ENCODE peak calls at places on chromosomes 16 and 17, in six cellular contexts. One of them, this sample, is unnamed. For H3K36me3, the result is how much of the 10 kb centered on the place peaks cover.

GRCh38 chr17:181213-182163 is at the start of gene DOC2B:
- DNase-seq in BE2C: peak
- DNase-seq in ascending aorta: no peak
- DNase-seq in uterus: no peak
- DNase-seq in stomach: peak
- DNase-seq in HCT116: peak
- DNase-seq in this sample: peak

GRCh38 chr16:35564889-35565288 is 2105.5 kb downstream of the TP53TG3F start:
- DNase-seq in ascending aorta: no peak
- DNase-seq in BE2C: no peak
- DNase-seq in stomach: no peak
- DNase-seq in HCT116: no peak
- DNase-seq in uterus: no peak
- DNase-seq in this sample: no peak

GRCh38 chr16:3182608-3183444 is 5.2 kb upstream of the OR1F1 start:
- DNase-seq in uterus: no peak
- DNase-seq in HCT116: no peak
- DNase-seq in BE2C: peak
- DNase-seq in stomach: peak
- DNase-seq in ascending aorta: no peak
- DNase-seq in this sample: no peak

GRCh38 chr17:2051388-2052237 is 3.3 kb upstream of the HIC1 start:
- DNase-seq in HCT116: no peak
- DNase-seq in uterus: no peak
- DNase-seq in ascending aorta: no peak
- DNase-seq in stomach: no peak
- DNase-seq in BE2C: no peak
- DNase-seq in this sample: no peak

GRCh38 chr16:4570086-4570485 is 13.9 kb downstream of the C16orf96 start:
- DNase-seq in stomach: no peak
- DNase-seq in uterus: no peak
- DNase-seq in HCT116: no peak
- DNase-seq in ascending aorta: no peak
- DNase-seq in BE2C: no peak
- DNase-seq in this sample: no peak

GRCh38 chr17:81731271-81731670 is 19.2 kb downstream of the SLC25A10 start:
- DNase-seq in BE2C: no peak
- DNase-seq in uterus: no peak
- DNase-seq in HCT116: no peak
- DNase-seq in stomach: no peak
- DNase-seq in ascending aorta: no peak
- DNase-seq in this sample: no peak

GRCh38 chr16:58010886-58011285 is 9.7 kb downstream of the USB1 start:
- DNase-seq in HCT116: no peak
- DNase-seq in ascending aorta: no peak
- DNase-seq in BE2C: no peak
- DNase-seq in stomach: no peak
- DNase-seq in uterus: no peak
- DNase-seq in this sample: no peak

GRCh38 chr17:66885417-66885816 is 50.5 kb downstream of the CACNG5 start:
- DNase-seq in uterus: no peak
- DNase-seq in stomach: no peak
- DNase-seq in HCT116: no peak
- DNase-seq in ascending aorta: no peak
- DNase-seq in BE2C: no peak
- DNase-seq in this sample: no peak

GRCh38 chr16:1491327-1491726 is 1.8 kb upstream of the TELO2 start:
- DNase-seq in ascending aorta: no peak
- DNase-seq in HCT116: no peak
- DNase-seq in uterus: no peak
- DNase-seq in BE2C: no peak
- DNase-seq in stomach: no peak
- DNase-seq in this sample: no peak

GRCh38 chr16:29943846-29944669 is 17.8 kb upstream of the TMEM219 start:
- DNase-seq in HCT116: peak
- DNase-seq in stomach: peak
- DNase-seq in BE2C: no peak
- DNase-seq in uterus: peak
- DNase-seq in ascending aorta: no peak
- DNase-seq in this sample: peak

GRCh38 chr16:3242709-3243108 is 7.8 kb upstream of the ZNF200 start:
- DNase-seq in stomach: no peak
- DNase-seq in uterus: no peak
- DNase-seq in HCT116: no peak
- DNase-seq in BE2C: no peak
- DNase-seq in ascending aorta: no peak
- DNase-seq in this sample: no peak

GRCh38 chr16:57531253-57531575 is 5.2 kb downstream of the CCDC102A start:
- DNase-seq in stomach: no peak
- DNase-seq in BE2C: no peak
- DNase-seq in ascending aorta: no peak
- DNase-seq in HCT116: no peak
- DNase-seq in uterus: peak
- DNase-seq in this sample: peak

GRCh38 chr17:81428121-81428515 is 32.9 kb downstream of the BAHCC1 start:
- DNase-seq in stomach: peak
- DNase-seq in HCT116: no peak
- DNase-seq in uterus: no peak
- DNase-seq in ascending aorta: peak
- DNase-seq in BE2C: peak
- DNase-seq in this sample: no peak

GRCh38 chr16:21088646-21089538 is 61.8 kb downstream of the DNAH3 start:
- DNase-seq in BE2C: no peak
- DNase-seq in uterus: no peak
- DNase-seq in ascending aorta: no peak
- DNase-seq in HCT116: no peak
- DNase-seq in stomach: no peak
- DNase-seq in this sample: no peak

GRCh38 chr16:3021449-3022207 is 1.5 kb downstream of the TNFRSF12A start:
- DNase-seq in uterus: peak
- DNase-seq in HCT116: peak
- DNase-seq in ascending aorta: peak
- DNase-seq in BE2C: peak
- DNase-seq in stomach: peak
- DNase-seq in this sample: peak

GRCh38 chr17:47324224-47325020 is 667 bp downstream of the EFCAB13 start:
- DNase-seq in stomach: peak
- DNase-seq in ascending aorta: peak
- DNase-seq in uterus: peak
- DNase-seq in BE2C: peak
- DNase-seq in HCT116: no peak
- DNase-seq in this sample: peak

GRCh38 chr16:4057439-4057877 is 58.8 kb downstream of the ADCY9 start:
- DNase-seq in HCT116: no peak
- DNase-seq in BE2C: no peak
- DNase-seq in stomach: no peak
- DNase-seq in ascending aorta: no peak
- DNase-seq in uterus: no peak
- DNase-seq in this sample: no peak

GRCh38 chr17:78798695-78799559 is 16.9 kb upstream of the CYTH1 start:
- DNase-seq in stomach: no peak
- DNase-seq in BE2C: no peak
- DNase-seq in HCT116: no peak
- DNase-seq in uterus: no peak
- DNase-seq in ascending aorta: no peak
- DNase-seq in this sample: no peak
- TF ChIP-seq CTCF in stomach: no peak
- TF ChIP-seq CTCF in BE2C: peak
- TF ChIP-seq CTCF in HCT116: no peak
- TF ChIP-seq CTCF in uterus: peak
- TF ChIP-seq CTCF in ascending aorta: no peak
- TF ChIP-seq CTCF in this sample: peak

GRCh38 chr17:48625502-48626201 is 506 bp downstream of the HOXB9 start:
- DNase-seq in HCT116: no peak
- DNase-seq in uterus: no peak
- DNase-seq in BE2C: no peak
- DNase-seq in stomach: peak
- DNase-seq in ascending aorta: no peak
- DNase-seq in this sample: no peak

GRCh38 chr17:48627625-48628510 is 1.7 kb upstream of the HOXB9 start:
- DNase-seq in uterus: no peak
- DNase-seq in HCT116: no peak
- DNase-seq in stomach: no peak
- DNase-seq in ascending aorta: no peak
- DNase-seq in BE2C: no peak
- DNase-seq in this sample: no peak

GRCh38 chr17:48627242-48627597 is 1.1 kb upstream of the HOXB9 start:
- DNase-seq in HCT116: no peak
- DNase-seq in uterus: no peak
- DNase-seq in stomach: no peak
- DNase-seq in ascending aorta: no peak
- DNase-seq in BE2C: no peak
- DNase-seq in this sample: no peak

GRCh38 chr17:48626202-48626469 is at the start of gene HOXB9:
- DNase-seq in HCT116: no peak
- DNase-seq in ascending aorta: no peak
- DNase-seq in uterus: no peak
- DNase-seq in BE2C: no peak
- DNase-seq in stomach: no peak
- DNase-seq in this sample: no peak

GRCh38 chr17:48626470-48627241 is 498 bp upstream of the HOXB9 start:
- DNase-seq in ascending aorta: no peak
- DNase-seq in HCT116: peak
- DNase-seq in BE2C: no peak
- DNase-seq in stomach: no peak
- DNase-seq in uterus: no peak
- DNase-seq in this sample: no peak
- H3K4me3 ChIP-seq in ascending aorta: peak
- H3K4me3 ChIP-seq in HCT116: peak
- H3K4me3 ChIP-seq in BE2C: no peak
- H3K4me3 ChIP-seq in stomach: peak
- H3K4me3 ChIP-seq in uterus: no peak
- H3K4me3 ChIP-seq in this sample: no peak

GRCh38 chr17:80137131-80137530 is 9.8 kb downstream of the EIF4A3 start:
- DNase-seq in stomach: no peak
- DNase-seq in BE2C: no peak
- DNase-seq in uterus: no peak
- DNase-seq in ascending aorta: no peak
- DNase-seq in HCT116: no peak
- DNase-seq in this sample: no peak
- H3K36me3 ChIP-seq in stomach: half or more
- H3K36me3 ChIP-seq in BE2C: half or more
- H3K36me3 ChIP-seq in uterus: under half
- H3K36me3 ChIP-seq in ascending aorta: half or more
- H3K36me3 ChIP-seq in HCT116: half or more
- H3K36me3 ChIP-seq in this sample: half or more

DNA sequence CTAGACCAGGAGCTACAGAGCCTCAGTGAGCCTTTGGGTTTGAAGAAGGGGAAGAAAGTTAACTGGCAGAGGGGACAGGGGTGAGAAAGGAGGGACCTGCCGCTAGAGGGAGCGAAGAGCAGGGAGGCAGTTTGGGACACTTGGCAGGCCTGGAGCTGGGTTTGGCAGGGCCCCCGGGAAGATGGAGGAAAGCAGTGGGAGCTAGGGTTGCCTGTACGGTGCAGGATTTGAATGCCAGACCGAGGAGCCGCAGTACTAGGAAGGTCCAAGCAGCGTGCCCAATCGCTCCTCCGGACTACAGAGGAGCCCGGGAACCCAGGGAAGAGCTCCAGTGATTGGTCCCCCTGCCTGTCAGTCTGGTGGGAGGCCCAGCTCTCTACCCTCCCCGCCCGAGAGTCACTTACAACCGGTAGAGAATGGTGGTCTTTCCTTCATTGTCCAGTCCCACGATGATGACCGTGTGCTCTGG is 1.3 kb downstream of the ARL5C start:
- DNase-seq in ascending aorta: peak
- DNase-seq in BE2C: peak
- DNase-seq in stomach: peak
- DNase-seq in uterus: peak
- DNase-seq in HCT116: peak
- DNase-seq in this sample: peak
- TF ChIP-seq CTCF in ascending aorta: peak
- TF ChIP-seq CTCF in BE2C: peak
- TF ChIP-seq CTCF in stomach: no peak
- TF ChIP-seq CTCF in uterus: peak
- TF ChIP-seq CTCF in HCT116: peak
- TF ChIP-seq CTCF in this sample: peak